ENCODE peak calls at places on chromosome 6, in nine cellular contexts. One of them, this sample, is unnamed.

GRCh38 chr6:88871498-88871897 is 91.9 kb downstream of the RNGTT start:
- DNase-seq in NCI-H1436: no peak
- DNase-seq in NCI-H187 treated with DMSO at 0.1 percent for 48 hours: no peak
- DNase-seq in KG1: no peak
- DNase-seq in EL: no peak
- DNase-seq in NCI-H526: no peak
- DNase-seq in caudate nucleus: no peak
- DNase-seq in fibroblast of the aortic adventitia: no peak
- DNase-seq in NCI-H2081: no peak
- DNase-seq in this sample: no peak

GRCh38 chr6:155014715-155015300 is 19.7 kb downstream of the TIAM2 start:
- DNase-seq in NCI-H1436: no peak
- DNase-seq in NCI-H187 treated with DMSO at 0.1 percent for 48 hours: no peak
- DNase-seq in KG1: no peak
- DNase-seq in EL: peak
- DNase-seq in NCI-H526: no peak
- DNase-seq in caudate nucleus: no peak
- DNase-seq in fibroblast of the aortic adventitia: peak
- DNase-seq in NCI-H2081: no peak
- DNase-seq in this sample: peak

GRCh38 chr6:137799950-137800568 is 67.0 kb upstream of the TNFAIP3 start:
- DNase-seq in NCI-H1436: peak
- DNase-seq in NCI-H187 treated with DMSO at 0.1 percent for 48 hours: no peak
- DNase-seq in KG1: no peak
- DNase-seq in EL: peak
- DNase-seq in NCI-H526: peak
- DNase-seq in caudate nucleus: no peak
- DNase-seq in fibroblast of the aortic adventitia: peak
- DNase-seq in NCI-H2081: no peak
- DNase-seq in this sample: peak

GRCh38 chr6:158066161-158066781 is 84.6 kb downstream of the SYNJ2 start:
- DNase-seq in NCI-H1436: no peak
- DNase-seq in NCI-H187 treated with DMSO at 0.1 percent for 48 hours: no peak
- DNase-seq in KG1: no peak
- DNase-seq in EL: no peak
- DNase-seq in NCI-H526: no peak
- DNase-seq in caudate nucleus: no peak
- DNase-seq in fibroblast of the aortic adventitia: no peak
- DNase-seq in NCI-H2081: no peak
- DNase-seq in this sample: no peak

GRCh38 chr6:149223934-149224333 is 93.6 kb upstream of the TAB2 start:
- DNase-seq in NCI-H1436: no peak
- DNase-seq in NCI-H187 treated with DMSO at 0.1 percent for 48 hours: no peak
- DNase-seq in KG1: no peak
- DNase-seq in EL: no peak
- DNase-seq in NCI-H526: no peak
- DNase-seq in caudate nucleus: no peak
- DNase-seq in fibroblast of the aortic adventitia: no peak
- DNase-seq in NCI-H2081: peak
- DNase-seq in this sample: no peak

GRCh38 chr6:56536536-56536935 is 106.2 kb downstream of the DST start:
- DNase-seq in NCI-H1436: no peak
- DNase-seq in NCI-H187 treated with DMSO at 0.1 percent for 48 hours: no peak
- DNase-seq in KG1: no peak
- DNase-seq in EL: peak
- DNase-seq in NCI-H526: no peak
- DNase-seq in caudate nucleus: no peak
- DNase-seq in fibroblast of the aortic adventitia: no peak
- DNase-seq in NCI-H2081: no peak
- DNase-seq in this sample: no peak

GRCh38 chr6:10643214-10643641 is 51.2 kb downstream of the C6orf52 start:
- DNase-seq in NCI-H1436: no peak
- DNase-seq in NCI-H187 treated with DMSO at 0.1 percent for 48 hours: no peak
- DNase-seq in KG1: peak
- DNase-seq in EL: no peak
- DNase-seq in NCI-H526: no peak
- DNase-seq in caudate nucleus: no peak
- DNase-seq in fibroblast of the aortic adventitia: no peak
- DNase-seq in NCI-H2081: no peak
- DNase-seq in this sample: no peak

GRCh38 chr6:41966961-41967311 is 25.3 kb upstream of the CCND3 start:
- DNase-seq in NCI-H1436: no peak
- DNase-seq in NCI-H187 treated with DMSO at 0.1 percent for 48 hours: no peak
- DNase-seq in KG1: no peak
- DNase-seq in EL: peak
- DNase-seq in NCI-H526: no peak
- DNase-seq in caudate nucleus: no peak
- DNase-seq in fibroblast of the aortic adventitia: peak
- DNase-seq in NCI-H2081: no peak
- DNase-seq in this sample: peak

GRCh38 chr6:11972806-11973205 is 39.3 kb upstream of the HIVEP1 start:
- DNase-seq in NCI-H1436: no peak
- DNase-seq in NCI-H187 treated with DMSO at 0.1 percent for 48 hours: no peak
- DNase-seq in KG1: no peak
- DNase-seq in EL: no peak
- DNase-seq in NCI-H526: no peak
- DNase-seq in caudate nucleus: no peak
- DNase-seq in fibroblast of the aortic adventitia: no peak
- DNase-seq in NCI-H2081: no peak
- DNase-seq in this sample: peak

This sample was measured in adipocyte.